ENCODE peak calls at places on chromosome 11, in six cellular contexts. C is spleen; L is uterus; W is vagina; Y is endodermal cell; O is CD8-positive, alpha-beta T cell. G is an unnamed sample.
A peak's percentile ranks its signal among the peaks of the same experiment; 100 is the strongest.

GRCh38 chr11:7604331-7604973 is 68.8 kb downstream of the CYB5R2 start:
- DNase-seq in C (no peak), L (no peak), W (no peak), Y (no peak), O (no peak), G (no peak)

GRCh38 chr11:77559686-77560425 is 29.9 kb upstream of the AQP11 start:
- DNase-seq in C (no peak), L (no peak), W (no peak), Y (no peak), O (no peak), G (peak; percentile 66)

GRCh38 chr11:14904745-14905103 is 12.7 kb upstream of the CYP2R1 start:
- DNase-seq in C (peak; percentile 97), L (peak; percentile 42), W (no peak), Y (peak; percentile 90), O (peak; percentile 82), G (peak; percentile 66)

GRCh38 chr11:67563354-67564114 is 20.1 kb upstream of the GSTP1 start:
- DNase-seq in C (no peak), L (peak; percentile 90), W (no peak), Y (no peak), O (no peak), G (peak; percentile 93)

GRCh38 chr11:110148775-110149744 is 55.9 kb downstream of the ZC3H12C start:
- DNase-seq in C (no peak), L (no peak), W (no peak), Y (no peak), O (no peak), G (no peak)

GRCh38 chr11:71527576-71528210 is 626 bp downstream of the KRTAP5-7 start:
- DNase-seq in C (no peak), L (no peak), W (no peak), Y (peak; percentile 38), O (no peak), G (no peak)

GRCh38 chr11:3014943-3015342 is 22.8 kb upstream of the NAP1L4 start:
- DNase-seq in C (no peak), L (no peak), W (no peak), Y (no peak), O (no peak), G (no peak)

GRCh38 chr11:116853461-116854073 is 16.1 kb upstream of the APOA1 start:
- DNase-seq in C (no peak), L (no peak), W (no peak), Y (no peak), O (peak; percentile 28), G (no peak)

GRCh38 chr11:126475627-126475991 is 120.1 kb downstream of the ST3GAL4 start:
- DNase-seq in C (no peak), L (no peak), W (no peak), Y (no peak), O (no peak), G (no peak)

GRCh38 chr11:121741316-121741715 is 288.5 kb upstream of the SORL1-AS1 start:
- DNase-seq in C (no peak), L (peak; percentile 51), W (no peak), Y (no peak), O (no peak), G (no peak)

GRCh38 chr11:94581926-94582325 is 14.8 kb downstream of the PIWIL4 start:
- DNase-seq in C (no peak), L (no peak), W (no peak), Y (no peak), O (no peak), G (no peak)

GRCh38 chr11:61787928-61788491 is 4.4 kb downstream of the TMEM258 start:
- DNase-seq in C (no peak), L (peak; percentile 68), W (no peak), Y (peak; percentile 89), O (no peak), G (no peak)

GRCh38 chr11:65574147-65574962 is 1.5 kb upstream of the EHBP1L1 start:
- DNase-seq in C (peak; percentile 99), L (peak; percentile 90), W (no peak), Y (peak; percentile 97), O (peak; percentile 77), G (peak; percentile 89)

GRCh38 chr11:103125462-103125861 is 16.2 kb downstream of the DYNC2H1 start:
- DNase-seq in C (no peak), L (no peak), W (no peak), Y (no peak), O (no peak), G (no peak)

GRCh38 chr11:74204692-74205091 is 33.6 kb downstream of the PPME1 start:
- DNase-seq in C (no peak), L (no peak), W (no peak), Y (no peak), O (no peak), G (no peak)

GRCh38 chr11:86502137-86502536 is 127.5 kb downstream of the CCDC81 start:
- DNase-seq in C (no peak), L (no peak), W (no peak), Y (no peak), O (no peak), G (no peak)

GRCh38 chr11:27008811-27009535 is 15.1 kb downstream of the FIBIN start:
- DNase-seq in C (no peak), L (no peak), W (no peak), Y (no peak), O (no peak), G (no peak)

GRCh38 chr11:77400775-77401469 is 73.0 kb downstream of the PAK1 start:
- DNase-seq in C (no peak), L (no peak), W (no peak), Y (no peak), O (no peak), G (no peak)

GRCh38 chr11:114079406-114080072 is 20.0 kb downstream of the ZBTB16 start:
- DNase-seq in C (no peak), L (no peak), W (no peak), Y (no peak), O (no peak), G (no peak)

GRCh38 chr11:120660024-120660565 is 148.5 kb downstream of the GRIK4 start:
- DNase-seq in C (peak; percentile 80), L (no peak), W (no peak), Y (peak; percentile 89), O (peak; percentile 1), G (no peak)

GRCh38 chr11:62280452-62280851 is 10.5 kb downstream of the SCGB2A2 start:
- DNase-seq in C (no peak), L (no peak), W (no peak), Y (no peak), O (no peak), G (no peak)

GRCh38 chr11:68263444-68264035 is 8.2 kb downstream of the C11orf24 start:
- DNase-seq in C (no peak), L (no peak), W (no peak), Y (no peak), O (no peak), G (no peak)

GRCh38 chr11:129021295-129021694 is 78.6 kb upstream of the TP53AIP1 start:
- DNase-seq in C (no peak), L (no peak), W (no peak), Y (no peak), O (no peak), G (no peak)

GRCh38 chr11:32963721-32964120 is 52.0 kb upstream of the DEPDC7 start:
- DNase-seq in C (no peak), L (no peak), W (no peak), Y (no peak), O (no peak), G (no peak)

GRCh38 chr11:122863704-122864326 is 18.7 kb upstream of the JHY start:
- DNase-seq in C (no peak), L (peak; percentile 33), W (no peak), Y (peak; percentile 72), O (peak; percentile 10), G (peak; percentile 55)
- TF ChIP-seq CTCF in C (peak; percentile 75), L (peak; percentile 71), W (peak; percentile 48), Y (peak; percentile 97), O (peak; percentile 83), G (peak; percentile 70)

GRCh38 chr11:19253149-19253540 is 12.4 kb upstream of the E2F8 start:
- DNase-seq in C (no peak), L (no peak), W (no peak), Y (no peak), O (no peak), G (no peak)
- H3K27ac ChIP-seq in C (no peak overlapping the region), L (no peak overlapping the region), W (no peak overlapping the region), Y (no peak overlapping the region), O (no peak overlapping the region), G (no peak overlapping the region)

GRCh38 chr11:88292156-88292844 is 45.2 kb downstream of the CTSC start:
- DNase-seq in C (no peak), L (peak; percentile 26), W (no peak), Y (no peak), O (no peak), G (peak; percentile 53)
- TF ChIP-seq CTCF in C (no peak), L (no peak), W (no peak), Y (no peak), O (no peak), G (peak; percentile 17)

GRCh38 chr11:36510567-36511020 is 522 bp upstream of the TRAF6 start:
- DNase-seq in C (no peak), L (peak; percentile 16), W (no peak), Y (no peak), O (no peak), G (no peak)

GRCh38 chr11:36507824-36508489 is 2.1 kb downstream of the TRAF6 start:
- DNase-seq in C (no peak), L (no peak), W (no peak), Y (no peak), O (no peak), G (peak; percentile 12)

GRCh38 chr11:36508743-36509142 is 1.3 kb downstream of the TRAF6 start:
- DNase-seq in C (no peak), L (no peak), W (no peak), Y (no peak), O (no peak), G (no peak)

GRCh38 chr11:36509694-36510566 is at the start of gene TRAF6:
- DNase-seq in C (peak; percentile 99), L (peak; percentile 82), W (no peak), Y (peak; percentile 96), O (peak; percentile 91), G (peak; percentile 91)

DNA sequence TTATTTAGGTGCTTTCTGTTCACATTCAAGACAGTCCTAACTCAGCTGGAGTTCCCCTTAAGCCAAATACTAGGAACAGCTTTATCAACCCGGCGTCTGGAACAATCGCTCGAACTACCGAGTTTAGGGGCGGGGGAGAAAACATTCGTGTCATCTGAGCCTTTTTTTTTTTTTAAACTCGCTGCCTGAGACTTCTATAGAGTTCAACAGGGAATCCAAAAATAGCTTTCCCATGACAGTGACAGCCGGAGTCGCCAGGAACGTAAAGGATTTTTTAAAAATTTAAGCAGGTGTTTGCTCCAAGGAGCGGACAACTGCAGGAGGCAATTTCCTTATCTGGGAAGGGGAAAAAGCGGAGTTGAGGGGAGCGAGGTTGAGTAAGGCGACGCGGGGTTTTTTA is 807 bp downstream of the TRAF6 start:
- DNase-seq in C (no peak), L (no peak), W (no peak), Y (no peak), O (no peak), G (no peak)
- H3K27ac ChIP-seq in C (peak overlapping the region; percentile 95), L (peak overlapping the region; percentile 90), W (peak overlapping the region; percentile 88), Y (peak overlapping the region; percentile 8), O (peak overlapping the region; percentile 74), G (peak overlapping the region; percentile 91)

G was measured in adrenal gland.